ENCODE peak calls at places on chromosome 7, in six cellular contexts. F is IMR-90, X is lower lobe of right lung, K is ovary, V is H9, D is uterus. H is an unnamed sample. For H3K4me1 and H3K27me3, the result is how much of the 10 kb centered on the place peaks cover.

GRCh38 chr7:138527746-138528223 is 67.7 kb downstream of the TRIM24 start:
- DNase-seq in X (no peak), F (no peak), D (no peak), K (no peak), V (no peak), H (no peak)

GRCh38 chr7:108570146-108570755 is 577 bp downstream of the DNAJB9 start:
- DNase-seq in V (no peak), F (peak), D (peak), X (peak), K (peak), H (peak)

GRCh38 chr7:102287082-102287464 is 405 bp downstream of the SH2B2 start:
- DNase-seq in V (no peak), D (no peak), X (no peak), F (no peak), K (peak), H (no peak)

GRCh38 chr7:157782041-157782440 is 445.2 kb downstream of the DNAJB6 start:
- DNase-seq in K (no peak), D (no peak), F (no peak), X (no peak), V (no peak), H (peak)

GRCh38 chr7:30750574-30751256 is 1.2 kb upstream of the INMT start:
- DNase-seq in X (peak), V (no peak), F (peak), K (no peak), D (peak), H (peak)

GRCh38 chr7:130632111-130632510 is 36.4 kb downstream of the COPG2 start:
- DNase-seq in K (no peak), V (no peak), D (no peak), X (no peak), F (peak), H (no peak)

GRCh38 chr7:119026391-119026790 is 801.9 kb downstream of the ANKRD7 start:
- DNase-seq in D (no peak), X (no peak), K (no peak), V (no peak), F (no peak), H (no peak)

GRCh38 chr7:130486963-130487324 is 4.9 kb upstream of the MEST start:
- DNase-seq in D (no peak), V (no peak), X (no peak), F (no peak), K (no peak), H (no peak)

GRCh38 chr7:84781838-84782237 is 405.0 kb downstream of the SEMA3D start:
- DNase-seq in D (no peak), F (no peak), V (no peak), K (no peak), X (no peak), H (no peak)

GRCh38 chr7:101536232-101536631 is 92.9 kb downstream of the MYL10 start:
- DNase-seq in V (no peak), D (peak), F (no peak), K (no peak), X (no peak), H (no peak)

GRCh38 chr7:12929416-12930140 is 242.1 kb downstream of the ARL4A start:
- DNase-seq in D (no peak), V (no peak), K (no peak), X (no peak), F (no peak), H (no peak)

GRCh38 chr7:7181519-7182155 is 707 bp upstream of the C1GALT1 start:
- DNase-seq in K (peak), X (peak), V (peak), F (peak), D (peak), H (no peak)

GRCh38 chr7:83486536-83486935 is 162.4 kb downstream of the SEMA3E start:
- DNase-seq in K (no peak), F (no peak), X (no peak), V (no peak), D (no peak), H (no peak)

GRCh38 chr7:154791611-154792010 is 211.3 kb downstream of the PAXIP1 start:
- DNase-seq in D (no peak), X (no peak), K (no peak), V (no peak), F (no peak), H (no peak)
- H3K27ac ChIP-seq in D (no peak), X (no peak), K (no peak), V (no peak), F (no peak), H (no peak)

GRCh38 chr7:4707980-4708411 is 25.9 kb downstream of the FOXK1 start:
- DNase-seq in F (no peak), V (peak), K (no peak), D (no peak), X (no peak), H (no peak)
- H3K4me1 ChIP-seq in F (under half), V (under half), K (under half), D (under half), X (under half), H (under half)

DNA sequence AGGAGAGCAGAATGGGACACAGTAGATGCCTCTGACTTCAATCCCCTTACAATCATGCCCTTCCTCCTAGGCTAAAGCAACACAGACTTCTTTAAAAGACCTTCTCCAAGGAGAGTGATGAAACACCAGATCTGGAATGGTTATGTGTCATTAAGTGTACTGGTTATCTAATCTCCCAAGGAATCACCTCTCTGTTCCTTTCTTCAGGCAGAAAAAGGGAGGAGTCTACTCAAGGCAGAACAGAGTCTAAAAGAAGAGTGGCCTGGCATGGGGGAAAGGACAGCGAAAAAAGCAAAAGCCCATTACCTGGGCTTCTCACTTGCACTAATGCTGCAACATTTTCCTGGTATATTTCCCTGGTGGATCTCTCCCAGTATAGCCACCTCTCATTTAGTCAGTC is 2.9 kb downstream of the ELMO1 start:
- DNase-seq in K (no peak), X (no peak), D (no peak), F (no peak), V (no peak), H (no peak)
- H3K27me3 ChIP-seq in K (under half), X (under half), D (under half), F (under half), V (under half), H (under half)

DNA sequence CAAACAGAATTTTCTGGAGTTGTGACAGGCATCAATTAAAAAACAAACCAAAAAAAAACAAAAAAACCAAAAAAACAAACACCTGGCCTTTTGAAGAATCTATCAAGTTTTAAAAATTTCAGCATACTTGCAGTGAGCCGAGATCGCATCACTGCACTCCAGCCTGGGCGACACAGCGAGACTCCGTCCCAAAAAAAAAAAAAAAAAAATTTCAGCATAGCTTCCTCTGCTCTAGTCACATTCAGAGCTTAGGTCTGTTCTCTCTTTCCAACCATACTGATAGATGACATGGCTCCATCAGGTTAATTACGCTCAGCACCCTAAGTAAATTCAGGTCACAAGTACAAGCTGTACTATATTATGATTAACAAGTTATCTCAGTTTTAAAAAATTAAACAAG is 3.1 kb downstream of the KBTBD2 start:
- DNase-seq in D (no peak), V (no peak), X (no peak), F (no peak), K (no peak), H (no peak)
- H3K27ac ChIP-seq in D (peak), V (no peak), X (no peak), F (no peak), K (no peak), H (no peak)

GRCh38 chr7:152073352-152073751 is 47.9 kb downstream of the GALNT11 start:
- DNase-seq in K (no peak), D (no peak), X (no peak), V (no peak), F (no peak), H (no peak)
- H3K4me1 ChIP-seq in K (under half), D (under half), X (under half), V (under half), F (under half), H (under half)

GRCh38 chr7:156041398-156041797 is 229.1 kb upstream of the SHH start:
- DNase-seq in F (no peak), K (no peak), X (no peak), D (no peak), V (no peak), H (no peak)

GRCh38 chr7:156043435-156044123 is 231.3 kb upstream of the SHH start:
- DNase-seq in V (no peak), X (no peak), K (no peak), F (no peak), D (no peak), H (no peak)

GRCh38 chr7:156038345-156038744 is 226.1 kb upstream of the SHH start:
- DNase-seq in D (no peak), X (no peak), F (no peak), K (no peak), V (no peak), H (no peak)

GRCh38 chr7:156039194-156039593 is 226.9 kb upstream of the SHH start:
- DNase-seq in X (no peak), D (no peak), K (no peak), F (no peak), V (no peak), H (no peak)

DNA sequence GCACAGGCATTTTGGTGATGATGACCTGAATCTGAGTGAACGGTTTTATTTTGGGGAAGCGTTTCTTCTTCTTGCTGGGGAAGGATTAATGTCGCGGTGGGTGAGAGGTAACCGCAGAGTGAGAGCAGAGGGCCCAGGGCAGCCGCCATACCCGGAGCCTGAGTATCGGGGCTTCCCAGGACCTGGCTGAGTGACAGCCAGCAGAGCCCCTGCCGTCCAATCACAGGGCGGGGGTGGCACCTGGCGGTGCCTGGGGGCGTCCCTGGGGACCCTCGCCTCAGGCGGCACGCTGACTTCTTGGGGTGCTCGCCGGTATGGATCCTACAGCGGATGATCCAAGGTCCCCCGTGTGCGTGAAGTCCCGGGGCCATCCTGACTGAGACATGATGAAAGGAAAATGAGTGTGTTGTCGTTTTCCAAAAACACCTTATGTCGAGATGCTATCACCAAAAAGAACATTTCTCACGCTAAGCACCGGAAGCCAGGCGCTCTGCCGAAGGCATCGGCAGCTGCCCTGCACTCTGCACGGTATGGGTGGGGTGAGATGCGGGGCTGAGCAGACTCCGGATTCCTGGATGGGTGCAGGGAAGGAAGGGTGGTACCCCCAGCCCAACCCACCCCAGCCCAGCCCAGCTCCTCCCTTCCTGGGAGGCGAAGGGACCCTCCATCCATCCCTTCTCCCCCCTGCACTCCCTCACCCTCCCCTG is 227.9 kb upstream of the SHH start:
- DNase-seq in K (no peak), V (no peak), X (no peak), F (no peak), D (no peak), H (no peak)
- H3K27me3 ChIP-seq in K (under half), V (under half), X (under half), F (under half), D (under half), H (under half)

DNA sequence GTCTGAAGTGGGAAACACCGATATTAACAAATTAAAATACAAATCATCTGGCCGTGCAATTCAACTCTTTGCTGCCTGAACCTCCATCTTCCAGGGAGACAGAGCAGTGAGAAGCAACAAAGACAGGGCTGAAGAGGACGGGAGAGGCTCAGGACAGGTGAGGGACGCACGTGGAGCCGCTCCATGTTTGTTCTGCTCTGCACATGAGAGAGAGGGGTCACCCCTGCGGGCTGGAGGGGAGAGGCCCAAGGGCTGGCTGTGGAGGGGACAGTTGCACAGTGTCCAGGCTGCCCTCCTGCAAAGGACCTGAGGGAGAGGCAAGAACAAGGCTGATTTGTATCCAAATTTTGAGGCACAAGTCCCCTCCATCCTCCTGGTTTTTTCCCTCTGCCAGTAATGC is 41.7 kb downstream of the COBL start:
- DNase-seq in D (no peak), V (no peak), F (no peak), K (no peak), X (no peak), H (no peak)
- H3K27ac ChIP-seq in D (no peak), V (no peak), F (no peak), K (no peak), X (no peak), H (no peak)